ENCODE peak calls at places on chromosomes 16 and 17, in four cellular contexts. A is mesendoderm, F is left ventricle myocardium inferior, V is body of pancreas. G is an unnamed sample. For H3K4me1, the result is how much of the 10 kb centered on the place peaks cover.

GRCh38 chr16:2511128-2511785 is 2.5 kb upstream of the ATP6V0C start:
- DNase-seq in F (peak), A (peak), V (peak), G (no peak)

GRCh38 chr17:78151514-78152008 is 5.4 kb downstream of the C17orf99 start:
- DNase-seq in F (no peak), V (peak), A (no peak), G (no peak)

GRCh38 chr17:78497115-78497540 is 80.1 kb downstream of the DNAH17 start:
- DNase-seq in A (peak), F (peak), V (peak), G (peak)

GRCh38 chr16:11112723-11113348 is 143.2 kb downstream of the SOCS1 start:
- DNase-seq in V (peak), A (no peak), F (no peak), G (no peak)

GRCh38 chr16:70730944-70731343 is 45.1 kb upstream of the MTSS2 start:
- DNase-seq in F (peak), V (no peak), A (no peak), G (no peak)

GRCh38 chr16:85291302-85292148 is 179.3 kb upstream of the CIBAR2 start:
- DNase-seq in F (peak), V (no peak), A (no peak), G (no peak)

GRCh38 chr16:2856061-2856670 is 1.8 kb downstream of the PRSS22 start:
- DNase-seq in F (no peak), A (peak), V (peak), G (no peak)

GRCh38 chr16:31301708-31302400 is 42.1 kb downstream of the ITGAM start:
- DNase-seq in V (no peak), F (no peak), A (no peak), G (peak)

GRCh38 chr16:813204-813915 is 12.8 kb upstream of the GNG13 start:
- DNase-seq in A (peak), F (peak), V (peak), G (peak)

GRCh38 chr17:49952209-49952911 is 16.6 kb upstream of the DLX4 start:
- DNase-seq in A (peak), V (peak), F (peak), G (peak)

GRCh38 chr17:74356640-74357465 is 4.8 kb downstream of the BTBD17 start:
- DNase-seq in F (no peak), V (no peak), A (no peak), G (peak)

GRCh38 chr16:81786321-81786720 is 7.2 kb downstream of the PLCG2 start:
- DNase-seq in V (no peak), F (no peak), A (peak), G (no peak)

GRCh38 chr17:48555616-48556533 is 11.0 kb upstream of the HOXB2 start:
- DNase-seq in V (no peak), A (no peak), F (no peak), G (no peak)

GRCh38 chr17:33396818-33397217 is 103.7 kb upstream of the ASIC2 start:
- DNase-seq in A (no peak), V (no peak), F (no peak), G (no peak)

GRCh38 chr17:78641666-78642065 is 64.5 kb upstream of the DNAH17 start:
- DNase-seq in V (no peak), A (no peak), F (no peak), G (no peak)

GRCh38 chr17:79951361-79952264 is 84.1 kb downstream of the TBC1D16 start:
- DNase-seq in V (peak), A (peak), F (peak), G (no peak)

GRCh38 chr17:83182620-83183063 is 103.2 kb downstream of the METRNL start:
- DNase-seq in A (no peak), F (no peak), V (no peak), G (no peak)

GRCh38 chr17:48012151-48012520 is 25.5 kb downstream of the COPZ2 start:
- DNase-seq in V (peak), A (peak), F (peak), G (peak)

GRCh38 chr17:82228842-82229685 is at the start of gene SLC16A3:
- DNase-seq in V (peak), F (peak), A (peak), G (peak)

GRCh38 chr17:77609553-77610517 is 348.7 kb upstream of the TNRC6C start:
- DNase-seq in F (no peak), V (no peak), A (no peak), G (peak)

GRCh38 chr17:68784431-68784830 is 170.8 kb downstream of the ABCA8 start:
- DNase-seq in F (no peak), A (no peak), V (no peak), G (no peak)

GRCh38 chr17:58333396-58334207 is 5.0 kb upstream of the TSPOAP1 start:
- DNase-seq in A (no peak), V (no peak), F (no peak), G (no peak)

GRCh38 chr16:88720396-88720970 is 14.2 kb downstream of the CTU2 start:
- DNase-seq in F (no peak), A (no peak), V (no peak), G (no peak)

GRCh38 chr17:57532556-57532955 is 212.5 kb downstream of the CCDC182 start:
- DNase-seq in A (no peak), F (no peak), V (no peak), G (no peak)

GRCh38 chr17:17636456-17636855 is 44.8 kb upstream of the RAI1 start:
- DNase-seq in V (no peak), A (no peak), F (no peak), G (no peak)

GRCh38 chr17:65888649-65889048 is 303.3 kb downstream of the CEP112 start:
- DNase-seq in V (no peak), A (peak), F (no peak), G (no peak)

GRCh38 chr17:50355701-50356341 is 9.9 kb downstream of the XYLT2 start:
- DNase-seq in V (no peak), A (no peak), F (no peak), G (no peak)

GRCh38 chr17:16100737-16101400 is 101.2 kb downstream of the TTC19 start:
- DNase-seq in V (no peak), A (peak), F (no peak), G (no peak)

GRCh38 chr16:53159781-53160436 is 105.1 kb downstream of the CHD9 start:
- DNase-seq in F (no peak), A (peak), V (no peak), G (peak)

GRCh38 chr16:85551319-85551978 is 61.7 kb upstream of the GSE1 start:
- DNase-seq in F (no peak), V (no peak), A (no peak), G (no peak)

GRCh38 chr16:24851700-24852099 is 5.9 kb downstream of the SLC5A11 start:
- DNase-seq in F (no peak), V (no peak), A (no peak), G (peak)

GRCh38 chr16:57677622-57678369 is 9.7 kb downstream of the ADGRG3 start:
- DNase-seq in F (peak), V (peak), A (no peak), G (no peak)

GRCh38 chr17:73227944-73228343 is 33.7 kb downstream of the CPSF4L start:
- DNase-seq in F (no peak), A (no peak), V (no peak), G (no peak)

GRCh38 chr16:85100265-85100664 is 12.0 kb downstream of the CIBAR2 start:
- DNase-seq in F (no peak), A (no peak), V (no peak), G (no peak)

GRCh38 chr16:85459529-85460251 is 153.4 kb upstream of the GSE1 start:
- DNase-seq in F (peak), V (peak), A (no peak), G (no peak)

GRCh38 chr17:45311762-45312476 is 4.9 kb downstream of the MAP3K14 start:
- DNase-seq in F (peak), A (peak), V (peak), G (peak)
- H3K4me1 ChIP-seq in F (half or more), A (under half), V (half or more), G (half or more)

GRCh38 chr16:4361944-4362311 is 9.7 kb upstream of the VASN start:
- DNase-seq in V (no peak), A (no peak), F (no peak), G (no peak)

GRCh38 chr16:4362476-4363250 is 9.0 kb upstream of the VASN start:
- DNase-seq in A (no peak), V (no peak), F (no peak), G (no peak)

GRCh38 chr16:4360538-4361021 is 9.5 kb upstream of the PAM16 start:
- DNase-seq in V (no peak), F (no peak), A (peak), G (no peak)

GRCh38 chr16:4359914-4360313 is 8.8 kb upstream of the PAM16 start:
- DNase-seq in F (no peak), A (no peak), V (no peak), G (no peak)

GRCh38 chr16:4361033-4361943 is 10.2 kb upstream of the PAM16 start:
- DNase-seq in F (no peak), A (no peak), V (no peak), G (no peak)
- H3K27ac ChIP-seq in F (no peak), A (no peak), V (no peak), G (no peak)

GRCh38 chr16:4260360-4260759 is 12.5 kb downstream of the TFAP4 start:
- DNase-seq in F (no peak), V (peak), A (no peak), G (no peak)
- H3K4me3 ChIP-seq in F (no peak), V (no peak), A (no peak), G (no peak)

GRCh38 chr17:4588862-4589625 is 4.7 kb downstream of the SMTNL2 start:
- DNase-seq in A (no peak), F (no peak), V (no peak), G (no peak)
- H3K4me1 ChIP-seq in A (under half), F (half or more), V (under half), G (under half)

GRCh38 chr17:7580631-7581554 is 1.5 kb downstream of the CD68 start:
- DNase-seq in V (no peak), F (no peak), A (no peak), G (no peak)
- H3K27ac ChIP-seq in V (no peak), F (peak), A (no peak), G (no peak)

GRCh38 chr17:39769974-39770587 is 32.3 kb downstream of the GRB7 start:
- DNase-seq in F (no peak), V (no peak), A (no peak), G (peak)
- H3K4me3 ChIP-seq in F (no peak), V (no peak), A (no peak), G (peak)

GRCh38 chr16:8944113-8944765 is 19.5 kb downstream of the USP7 start:
- DNase-seq in F (no peak), V (no peak), A (no peak), G (no peak)

GRCh38 chr16:8943001-8943763 is 20.5 kb downstream of the USP7 start:
- DNase-seq in A (peak), V (no peak), F (no peak), G (no peak)

GRCh38 chr16:8945626-8946296 is 17.9 kb downstream of the USP7 start:
- DNase-seq in V (no peak), F (no peak), A (no peak), G (no peak)

GRCh38 chr16:8937803-8938202 is 25.9 kb downstream of the USP7 start:
- DNase-seq in V (no peak), F (no peak), A (no peak), G (no peak)

GRCh38 chr16:8941718-8942344 is 21.9 kb downstream of the USP7 start:
- DNase-seq in F (no peak), V (no peak), A (no peak), G (no peak)
- H3K4me1 ChIP-seq in F (half or more), V (half or more), A (under half), G (half or more)

G was measured in CD4-positive, CD25-positive, alpha-beta regulatory T cell.